ENCODE peak calls at places on chromosomes 6 and 20, in four cellular contexts. P, E, X and I are unnamed samples.

GRCh38 chr20:48578397-48579098 is 249.3 kb downstream of the PREX1 start:
- DNase-seq in P (no peak), E (no peak), X (no peak), I (no peak)

GRCh38 chr20:10906830-10907229 is 233.0 kb upstream of the JAG1 start:
- DNase-seq in P (no peak), E (no peak), X (no peak), I (no peak)

GRCh38 chr20:63497946-63498935 is 642 bp downstream of the EEF1A2 start:
- DNase-seq in P (peak), E (peak), X (no peak), I (no peak)

GRCh38 chr6:4413073-4413472 is 277.7 kb upstream of the ECI2 start:
- DNase-seq in P (no peak), E (peak), X (no peak), I (peak)

GRCh38 chr20:48278961-48279481 is 493.7 kb upstream of the SULF2 start:
- DNase-seq in P (peak), E (peak), X (no peak), I (peak)

GRCh38 chr6:27178001-27178730 is 69.3 kb upstream of the PRSS16 start:
- DNase-seq in P (peak), E (peak), X (no peak), I (peak)

GRCh38 chr6:13292774-13293173 is 35.6 kb downstream of the TBC1D7 start:
- DNase-seq in P (no peak), E (no peak), X (no peak), I (no peak)

GRCh38 chr20:16947346-16947943 is 199.3 kb downstream of the OTOR start:
- DNase-seq in P (no peak), E (peak), X (no peak), I (no peak)

GRCh38 chr6:114342826-114343781 is at the start of gene HS3ST5:
- DNase-seq in P (peak), E (peak), X (peak), I (no peak)

DNA sequence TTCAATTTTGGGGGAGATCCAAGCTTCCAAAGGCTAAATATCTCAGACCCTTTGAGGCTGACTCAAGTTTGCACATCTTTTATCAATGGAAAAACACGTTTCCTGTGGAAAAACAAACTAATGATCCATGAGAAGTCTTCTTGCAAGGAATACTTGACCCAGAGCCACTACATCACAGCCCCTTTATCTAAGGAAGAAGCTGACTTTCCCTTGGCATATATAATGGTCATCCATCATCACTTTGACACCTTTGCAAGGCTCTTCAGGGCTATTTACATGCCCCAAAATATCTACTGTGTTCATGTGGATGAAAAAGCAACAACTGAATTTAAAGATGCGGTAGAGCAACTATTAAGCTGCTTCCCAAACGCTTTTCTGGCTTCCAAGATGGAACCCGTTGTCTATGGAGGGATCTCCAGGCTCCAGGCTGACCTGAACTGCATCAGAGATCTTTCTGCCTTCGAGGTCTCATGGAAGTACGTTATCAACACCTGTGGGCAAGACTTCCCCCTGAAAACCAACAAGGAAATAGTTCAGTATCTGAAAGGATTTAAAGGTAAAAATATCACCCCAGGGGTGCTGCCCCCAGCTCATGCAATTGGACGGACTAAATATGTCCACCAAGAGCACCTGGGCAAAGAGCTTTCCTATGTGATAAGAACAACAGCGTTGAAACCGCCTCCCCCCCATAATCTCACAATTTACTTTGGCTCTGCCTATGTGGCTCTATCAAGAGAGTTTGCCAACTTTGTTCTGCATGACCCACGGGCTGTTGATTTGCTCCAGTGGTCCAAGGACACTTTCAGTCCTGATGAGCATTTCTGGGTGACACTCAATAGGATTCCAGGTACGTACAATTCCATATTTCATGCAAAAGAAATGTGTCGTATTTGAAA is 35.6 kb downstream of the GCNT2 start:
- DNase-seq in P (no peak), E (peak), X (no peak), I (no peak)
- H3K4me3 ChIP-seq in P (peak), E (peak), X (peak), I (no peak)

GRCh38 chr20:235891-236290 is 8.8 kb downstream of the DEFB129 start:
- DNase-seq in P (no peak), E (peak), X (no peak), I (peak)
- TF ChIP-seq CTCF in P (no peak), E (no peak), X (peak), I (peak)

GRCh38 chr6:65979120-65979519 is 272.1 kb upstream of the EYS start:
- DNase-seq in P (no peak), E (no peak), X (no peak), I (no peak)
- H3K4me3 ChIP-seq in P (no peak), E (no peak), X (no peak), I (no peak)

GRCh38 chr6:56638760-56639159 is 3.9 kb downstream of the DST start:
- DNase-seq in P (no peak), E (no peak), X (no peak), I (no peak)
- TF ChIP-seq CTCF in P (no peak), E (no peak), X (no peak), I (no peak)

DNA sequence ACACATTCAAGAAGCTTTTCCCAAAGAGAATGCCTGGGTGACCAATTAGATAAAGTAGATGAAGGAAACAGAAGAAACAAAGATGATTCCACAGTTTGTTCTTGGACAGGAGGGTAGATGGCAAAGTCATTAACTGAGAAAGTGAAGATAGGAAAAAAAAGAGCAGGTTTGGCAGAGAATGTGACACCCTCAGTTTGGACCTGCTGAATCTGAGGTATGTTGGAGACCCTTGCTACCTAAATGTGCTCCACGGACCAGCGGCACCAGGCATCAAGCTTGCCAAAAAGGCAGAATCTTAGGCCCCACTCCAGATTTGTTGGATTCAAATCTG is 49.7 kb downstream of the ARHGAP18 start:
- DNase-seq in P (no peak), E (no peak), X (no peak), I (no peak)
- H3K4me3 ChIP-seq in P (peak), E (no peak), X (no peak), I (peak)

GRCh38 chr6:97067045-97067444 is 142.5 kb downstream of the KLHL32 start:
- DNase-seq in P (no peak), E (no peak), X (no peak), I (no peak)

GRCh38 chr6:97066056-97066455 is 141.5 kb downstream of the KLHL32 start:
- DNase-seq in P (no peak), E (no peak), X (no peak), I (no peak)

GRCh38 chr6:97064578-97064977 is 140.1 kb downstream of the KLHL32 start:
- DNase-seq in P (no peak), E (no peak), X (no peak), I (no peak)

GRCh38 chr6:97069363-97069762 is 144.8 kb downstream of the KLHL32 start:
- DNase-seq in P (no peak), E (no peak), X (no peak), I (no peak)

DNA sequence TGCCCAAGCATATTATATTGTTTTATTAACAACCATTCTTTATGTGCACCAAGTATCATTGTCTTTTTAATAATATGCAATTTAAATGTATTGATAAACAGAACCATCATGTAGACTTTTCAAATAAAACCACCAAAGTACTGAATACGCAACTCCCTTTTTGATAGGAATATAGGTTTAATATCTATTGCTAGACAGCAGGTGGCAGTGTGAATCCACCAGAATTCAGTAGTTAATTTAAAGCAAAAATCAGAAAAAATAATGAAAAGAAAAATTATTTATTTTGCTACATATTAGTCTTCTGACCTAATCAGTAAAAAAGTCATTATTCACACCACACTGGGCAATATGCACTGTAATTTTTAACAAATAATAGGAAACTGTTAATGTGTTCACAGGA is 143.7 kb downstream of the KLHL32 start:
- DNase-seq in P (no peak), E (peak), X (no peak), I (peak)
- TF ChIP-seq CTCF in P (peak), E (peak), X (peak), I (peak)